ENCODE peak calls at places on chromosomes 4 and X, in five cellular contexts. X is NCI-H1092 treated with DMSO at 0.1 percent for 48 hours, I is NCI-H69, S is GF-D8, P is SW480. U is an unnamed sample.

GRCh38 chr4:41207330-41207831 is 7.0 kb downstream of the APBB2 start:
- DNase-seq in X (no peak), P (no peak), I (no peak), S (no peak), U (no peak)

GRCh38 chrX:55716937-55717336 is 612 bp upstream of the RRAGB start:
- DNase-seq in X (no peak), P (no peak), S (no peak), I (no peak), U (no peak)

GRCh38 chr4:3321295-3321889 is 28.6 kb downstream of the RGS12 start:
- DNase-seq in S (no peak), X (no peak), I (no peak), P (no peak), U (no peak)

GRCh38 chr4:185254434-185254833 is 45.0 kb downstream of the SNX25 start:
- DNase-seq in X (no peak), I (peak; percentile 26), P (no peak), S (no peak), U (no peak)

GRCh38 chr4:25564836-25565235 is 90.8 kb upstream of the SLC34A2 start:
- DNase-seq in S (no peak), I (no peak), P (no peak), X (no peak), U (no peak)

GRCh38 chr4:69167300-69167699 is 47.2 kb downstream of the UGT2B11 start:
- DNase-seq in X (no peak), P (no peak), S (no peak), I (no peak), U (no peak)

GRCh38 chr4:143375326-143376073 is 38.8 kb downstream of the GAB1 start:
- DNase-seq in S (no peak), P (peak; percentile 6), X (peak; percentile 3), I (peak; percentile 84), U (no peak)

GRCh38 chr4:102610476-102610875 is 109.3 kb downstream of the NFKB1 start:
- DNase-seq in S (no peak), I (peak; percentile 67), X (no peak), P (no peak), U (no peak)

GRCh38 chr4:53818112-53818511 is 226.8 kb upstream of the LNX1 start:
- DNase-seq in P (no peak), X (no peak), S (no peak), I (no peak), U (no peak)

GRCh38 chrX:41300758-41301437 is 33.1 kb upstream of the DDX3X start:
- DNase-seq in P (no peak), I (peak; percentile 9), X (no peak), S (peak; percentile 20), U (no peak)

GRCh38 chrX:2710041-2710471 is 19.0 kb downstream of the CD99 start:
- DNase-seq in X (no peak), P (peak; percentile 44), I (no peak), S (no peak), U (no peak)

GRCh38 chr4:41622816-41623215 is 84.9 kb downstream of the LIMCH1 start:
- DNase-seq in P (no peak), X (no peak), S (no peak), I (no peak), U (no peak)

GRCh38 chrX:15606064-15606590 is 5.4 kb upstream of the ACE2 start:
- DNase-seq in P (no peak), I (no peak), S (no peak), X (no peak), U (no peak)

GRCh38 chrX:33032700-33033099 is 178.6 kb downstream of the DMD start:
- DNase-seq in S (no peak), P (no peak), X (no peak), I (no peak), U (no peak)

GRCh38 chr4:112604590-112604989 is 32.1 kb downstream of the ZGRF1 start:
- DNase-seq in X (peak; percentile 34), P (peak; percentile 21), I (peak; percentile 67), S (peak; percentile 29), U (no peak)

GRCh38 chr4:1855334-1856070 is 454 bp downstream of the LETM1 start:
- DNase-seq in X (peak; percentile 65), P (no peak), S (no peak), I (peak; percentile 29), U (no peak)